ENCODE peak calls at places on chromosomes 6 and 20, in ten cellular contexts. One of them, this sample, is unnamed.

GRCh38 chr20:58891686-58892125 is 39.2 kb downstream of the GNAS start:
- DNase-seq in neural progenitor cell: peak; percentile 84
- DNase-seq in CD8-positive, alpha-beta T cell: peak; percentile 68
- DNase-seq in left ventricle myocardium inferior: peak; percentile 29
- DNase-seq in right cardiac atrium: peak; percentile 38
- DNase-seq in astrocyte of the spinal cord: no peak
- DNase-seq in psoas muscle: peak; percentile 53
- DNase-seq in thoracic aorta: no peak
- DNase-seq in choroid plexus epithelial cell: peak; percentile 51
- DNase-seq in naive thymus-derived CD4-positive, alpha-beta T cell: no peak
- DNase-seq in this sample: peak; percentile 89

GRCh38 chr20:62215020-62215990 is 4.8 kb downstream of the HRH3 start:
- DNase-seq in right cardiac atrium: no peak
- DNase-seq in neural progenitor cell: no peak
- DNase-seq in astrocyte of the spinal cord: no peak
- DNase-seq in CD8-positive, alpha-beta T cell: no peak
- DNase-seq in naive thymus-derived CD4-positive, alpha-beta T cell: no peak
- DNase-seq in left ventricle myocardium inferior: no peak
- DNase-seq in psoas muscle: no peak
- DNase-seq in choroid plexus epithelial cell: no peak
- DNase-seq in thoracic aorta: no peak
- DNase-seq in this sample: no peak

GRCh38 chr20:50335105-50335504 is 144.5 kb downstream of the CEBPB start:
- DNase-seq in CD8-positive, alpha-beta T cell: no peak
- DNase-seq in right cardiac atrium: no peak
- DNase-seq in thoracic aorta: no peak
- DNase-seq in naive thymus-derived CD4-positive, alpha-beta T cell: no peak
- DNase-seq in choroid plexus epithelial cell: peak; percentile 64
- DNase-seq in neural progenitor cell: peak; percentile 71
- DNase-seq in left ventricle myocardium inferior: no peak
- DNase-seq in psoas muscle: no peak
- DNase-seq in astrocyte of the spinal cord: no peak
- DNase-seq in this sample: peak; percentile 84

GRCh38 chr20:54237544-54237943 is 29.7 kb downstream of the PFDN4 start:
- DNase-seq in naive thymus-derived CD4-positive, alpha-beta T cell: no peak
- DNase-seq in psoas muscle: no peak
- DNase-seq in CD8-positive, alpha-beta T cell: no peak
- DNase-seq in left ventricle myocardium inferior: no peak
- DNase-seq in astrocyte of the spinal cord: no peak
- DNase-seq in choroid plexus epithelial cell: no peak
- DNase-seq in neural progenitor cell: no peak
- DNase-seq in right cardiac atrium: no peak
- DNase-seq in thoracic aorta: no peak
- DNase-seq in this sample: no peak

GRCh38 chr6:125927761-125928160 is 28.8 kb upstream of the HINT3 start:
- DNase-seq in right cardiac atrium: no peak
- DNase-seq in left ventricle myocardium inferior: no peak
- DNase-seq in thoracic aorta: no peak
- DNase-seq in CD8-positive, alpha-beta T cell: no peak
- DNase-seq in astrocyte of the spinal cord: no peak
- DNase-seq in naive thymus-derived CD4-positive, alpha-beta T cell: no peak
- DNase-seq in psoas muscle: no peak
- DNase-seq in choroid plexus epithelial cell: no peak
- DNase-seq in neural progenitor cell: no peak
- DNase-seq in this sample: no peak

GRCh38 chr6:38065734-38066133 is 246.2 kb downstream of the ZFAND3 start:
- DNase-seq in psoas muscle: no peak
- DNase-seq in thoracic aorta: no peak
- DNase-seq in choroid plexus epithelial cell: no peak
- DNase-seq in naive thymus-derived CD4-positive, alpha-beta T cell: no peak
- DNase-seq in left ventricle myocardium inferior: no peak
- DNase-seq in right cardiac atrium: no peak
- DNase-seq in astrocyte of the spinal cord: no peak
- DNase-seq in neural progenitor cell: no peak
- DNase-seq in CD8-positive, alpha-beta T cell: no peak
- DNase-seq in this sample: no peak

GRCh38 chr6:37615564-37616340 is 81.9 kb downstream of the MDGA1 start:
- DNase-seq in astrocyte of the spinal cord: peak; percentile 84
- DNase-seq in psoas muscle: no peak
- DNase-seq in right cardiac atrium: no peak
- DNase-seq in choroid plexus epithelial cell: peak; percentile 81
- DNase-seq in neural progenitor cell: no peak
- DNase-seq in naive thymus-derived CD4-positive, alpha-beta T cell: no peak
- DNase-seq in CD8-positive, alpha-beta T cell: no peak
- DNase-seq in thoracic aorta: no peak
- DNase-seq in left ventricle myocardium inferior: no peak
- DNase-seq in this sample: no peak

GRCh38 chr6:168711049-168711640 is 270.2 kb downstream of the SMOC2 start:
- DNase-seq in astrocyte of the spinal cord: no peak
- DNase-seq in psoas muscle: no peak
- DNase-seq in CD8-positive, alpha-beta T cell: no peak
- DNase-seq in thoracic aorta: no peak
- DNase-seq in choroid plexus epithelial cell: peak; percentile 15
- DNase-seq in neural progenitor cell: no peak
- DNase-seq in right cardiac atrium: no peak
- DNase-seq in left ventricle myocardium inferior: no peak
- DNase-seq in naive thymus-derived CD4-positive, alpha-beta T cell: no peak
- DNase-seq in this sample: peak; percentile 57

DNA sequence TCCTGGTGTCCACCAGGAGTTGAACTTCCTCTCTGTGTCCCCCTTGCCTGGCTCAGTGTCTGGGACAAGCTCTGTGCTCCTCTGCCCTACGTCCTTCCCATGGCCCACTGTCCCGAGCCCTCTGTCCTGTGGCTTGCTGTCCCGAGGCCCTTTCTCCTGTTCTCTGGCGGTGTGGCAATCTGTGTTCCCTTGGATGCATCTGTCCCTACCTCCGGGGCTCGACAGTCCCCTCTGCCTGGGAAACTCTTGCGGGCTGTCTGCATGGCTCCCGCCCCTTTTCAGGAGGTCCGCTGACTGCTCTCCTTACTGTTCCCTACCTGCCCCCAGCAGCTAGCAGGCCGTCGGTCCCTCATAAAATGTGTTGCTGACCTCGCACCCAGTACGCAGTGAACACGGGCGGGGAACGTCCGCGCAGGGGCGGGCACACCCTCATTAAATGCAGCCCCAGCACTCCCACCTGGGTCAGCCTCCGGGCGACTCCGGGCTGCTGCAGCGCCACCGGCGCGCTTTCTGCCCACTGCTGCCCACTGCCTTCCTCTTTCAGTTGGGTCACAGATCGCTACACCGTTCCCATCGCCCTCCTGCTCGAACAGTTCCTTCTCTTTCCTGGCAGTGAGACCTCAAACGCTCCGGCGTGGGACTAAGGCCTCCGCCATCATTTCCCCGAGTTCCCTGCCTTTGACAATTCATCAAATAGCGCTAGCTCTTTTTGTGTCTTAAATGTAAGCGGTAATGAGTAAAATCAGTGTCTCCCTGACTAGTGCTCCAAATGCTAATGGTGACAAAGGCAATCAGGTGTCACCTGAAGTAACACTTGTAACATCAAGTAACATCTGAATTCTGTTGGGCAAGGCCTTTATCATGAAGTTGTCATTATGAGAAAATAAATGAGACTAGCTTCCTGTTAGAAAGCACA is 60.5 kb downstream of the RSPH3 start:
- DNase-seq in naive thymus-derived CD4-positive, alpha-beta T cell: peak; percentile 16
- DNase-seq in right cardiac atrium: no peak
- DNase-seq in left ventricle myocardium inferior: no peak
- DNase-seq in neural progenitor cell: peak; percentile 21
- DNase-seq in astrocyte of the spinal cord: no peak
- DNase-seq in CD8-positive, alpha-beta T cell: no peak
- DNase-seq in thoracic aorta: no peak
- DNase-seq in choroid plexus epithelial cell: no peak
- DNase-seq in psoas muscle: no peak
- DNase-seq in this sample: peak; percentile 62
- H3K4me3 ChIP-seq in naive thymus-derived CD4-positive, alpha-beta T cell: peak overlapping the region; percentile 39
- H3K4me3 ChIP-seq in right cardiac atrium: no peak overlapping the region
- H3K4me3 ChIP-seq in left ventricle myocardium inferior: peak overlapping the region; percentile 49
- H3K4me3 ChIP-seq in neural progenitor cell: peak overlapping the region; percentile 19
- H3K4me3 ChIP-seq in astrocyte of the spinal cord: no peak overlapping the region
- H3K4me3 ChIP-seq in CD8-positive, alpha-beta T cell: peak overlapping the region; percentile 17
- H3K4me3 ChIP-seq in thoracic aorta: peak overlapping the region; percentile 55
- H3K4me3 ChIP-seq in choroid plexus epithelial cell: peak overlapping the region; percentile 42
- H3K4me3 ChIP-seq in psoas muscle: peak overlapping the region; percentile 36
- H3K4me3 ChIP-seq in this sample: peak overlapping the region; percentile 37

DNA sequence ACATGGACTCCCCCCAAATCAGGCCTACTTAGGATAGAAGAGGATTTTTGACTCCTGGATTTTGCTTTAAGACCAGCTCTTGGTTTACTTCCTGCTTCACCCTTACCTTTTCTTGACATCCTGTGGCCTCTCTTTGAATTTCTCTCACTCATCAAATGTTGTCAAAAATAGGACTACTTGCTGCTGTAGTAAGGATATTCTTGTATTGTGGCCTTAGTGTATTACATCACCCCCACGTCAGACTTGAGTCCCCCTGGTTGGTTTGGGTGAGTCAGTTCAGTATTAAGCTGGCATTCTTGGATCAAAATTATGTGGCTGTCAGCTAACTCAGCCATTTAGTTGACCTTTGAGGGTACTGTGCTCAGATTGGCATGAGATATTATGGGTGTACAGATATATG is 1.1 kb downstream of the TPX2 start:
- DNase-seq in astrocyte of the spinal cord: peak; percentile 58
- DNase-seq in thoracic aorta: no peak
- DNase-seq in CD8-positive, alpha-beta T cell: no peak
- DNase-seq in choroid plexus epithelial cell: peak; percentile 58
- DNase-seq in left ventricle myocardium inferior: no peak
- DNase-seq in naive thymus-derived CD4-positive, alpha-beta T cell: no peak
- DNase-seq in neural progenitor cell: peak; percentile 5
- DNase-seq in psoas muscle: no peak
- DNase-seq in right cardiac atrium: no peak
- DNase-seq in this sample: no peak
- H3K4me3 ChIP-seq in astrocyte of the spinal cord: peak overlapping the region; percentile 86
- H3K4me3 ChIP-seq in thoracic aorta: no peak overlapping the region
- H3K4me3 ChIP-seq in CD8-positive, alpha-beta T cell: no peak overlapping the region
- H3K4me3 ChIP-seq in choroid plexus epithelial cell: peak overlapping the region; percentile 76
- H3K4me3 ChIP-seq in left ventricle myocardium inferior: no peak overlapping the region
- H3K4me3 ChIP-seq in naive thymus-derived CD4-positive, alpha-beta T cell: no peak overlapping the region
- H3K4me3 ChIP-seq in neural progenitor cell: peak overlapping the region; percentile 92
- H3K4me3 ChIP-seq in psoas muscle: no peak overlapping the region
- H3K4me3 ChIP-seq in right cardiac atrium: no peak overlapping the region
- H3K4me3 ChIP-seq in this sample: peak overlapping the region; percentile 76

GRCh38 chr6:16698988-16699868 is 62.0 kb downstream of the ATXN1 start:
- DNase-seq in CD8-positive, alpha-beta T cell: no peak
- DNase-seq in naive thymus-derived CD4-positive, alpha-beta T cell: no peak
- DNase-seq in neural progenitor cell: no peak
- DNase-seq in thoracic aorta: no peak
- DNase-seq in right cardiac atrium: no peak
- DNase-seq in astrocyte of the spinal cord: peak; percentile 58
- DNase-seq in left ventricle myocardium inferior: no peak
- DNase-seq in psoas muscle: no peak
- DNase-seq in choroid plexus epithelial cell: peak; percentile 59
- DNase-seq in this sample: no peak
- H3K4me3 ChIP-seq in CD8-positive, alpha-beta T cell: no peak overlapping the region
- H3K4me3 ChIP-seq in naive thymus-derived CD4-positive, alpha-beta T cell: peak overlapping the region; percentile 44
- H3K4me3 ChIP-seq in neural progenitor cell: no peak overlapping the region
- H3K4me3 ChIP-seq in thoracic aorta: peak overlapping the region; percentile 67
- H3K4me3 ChIP-seq in right cardiac atrium: no peak overlapping the region
- H3K4me3 ChIP-seq in astrocyte of the spinal cord: no peak overlapping the region
- H3K4me3 ChIP-seq in left ventricle myocardium inferior: no peak overlapping the region
- H3K4me3 ChIP-seq in psoas muscle: no peak overlapping the region
- H3K4me3 ChIP-seq in choroid plexus epithelial cell: no peak overlapping the region
- H3K4me3 ChIP-seq in this sample: no peak overlapping the region

DNA sequence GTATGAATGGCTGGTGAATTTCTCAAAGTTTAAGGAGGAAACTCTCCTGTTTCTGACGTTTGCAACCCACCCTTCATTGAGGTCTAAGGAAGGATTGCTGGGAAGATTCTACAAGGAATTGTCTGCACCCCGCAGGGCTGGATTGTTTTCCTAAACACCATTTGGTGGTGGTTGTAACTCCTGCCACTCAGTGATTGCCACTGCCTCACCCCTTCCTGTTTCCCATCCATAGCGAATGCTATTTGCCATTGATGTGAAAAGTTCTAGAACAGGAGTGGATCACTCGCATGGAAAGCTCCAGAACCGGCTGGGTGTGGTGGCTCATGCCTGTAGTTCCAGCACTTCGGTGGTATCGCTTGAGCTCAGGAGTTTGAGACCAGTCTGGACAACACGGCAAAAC is 8.7 kb upstream of the DSP start:
- DNase-seq in CD8-positive, alpha-beta T cell: no peak
- DNase-seq in left ventricle myocardium inferior: no peak
- DNase-seq in choroid plexus epithelial cell: no peak
- DNase-seq in right cardiac atrium: no peak
- DNase-seq in neural progenitor cell: peak; percentile 47
- DNase-seq in thoracic aorta: no peak
- DNase-seq in naive thymus-derived CD4-positive, alpha-beta T cell: no peak
- DNase-seq in astrocyte of the spinal cord: no peak
- DNase-seq in psoas muscle: no peak
- DNase-seq in this sample: peak; percentile 49
- H3K4me3 ChIP-seq in CD8-positive, alpha-beta T cell: no peak overlapping the region
- H3K4me3 ChIP-seq in left ventricle myocardium inferior: no peak overlapping the region
- H3K4me3 ChIP-seq in choroid plexus epithelial cell: no peak overlapping the region
- H3K4me3 ChIP-seq in right cardiac atrium: no peak overlapping the region
- H3K4me3 ChIP-seq in neural progenitor cell: no peak overlapping the region
- H3K4me3 ChIP-seq in thoracic aorta: no peak overlapping the region
- H3K4me3 ChIP-seq in naive thymus-derived CD4-positive, alpha-beta T cell: no peak overlapping the region
- H3K4me3 ChIP-seq in astrocyte of the spinal cord: no peak overlapping the region
- H3K4me3 ChIP-seq in psoas muscle: no peak overlapping the region
- H3K4me3 ChIP-seq in this sample: no peak overlapping the region

GRCh38 chr20:10635476-10636208 is 38.2 kb downstream of the JAG1 start:
- DNase-seq in naive thymus-derived CD4-positive, alpha-beta T cell: no peak
- DNase-seq in left ventricle myocardium inferior: no peak
- DNase-seq in astrocyte of the spinal cord: no peak
- DNase-seq in CD8-positive, alpha-beta T cell: no peak
- DNase-seq in right cardiac atrium: no peak
- DNase-seq in choroid plexus epithelial cell: peak; percentile 55
- DNase-seq in neural progenitor cell: no peak
- DNase-seq in psoas muscle: no peak
- DNase-seq in thoracic aorta: no peak
- DNase-seq in this sample: no peak

GRCh38 chr20:10634190-10634589 is 39.6 kb downstream of the JAG1 start:
- DNase-seq in astrocyte of the spinal cord: no peak
- DNase-seq in neural progenitor cell: no peak
- DNase-seq in naive thymus-derived CD4-positive, alpha-beta T cell: no peak
- DNase-seq in left ventricle myocardium inferior: no peak
- DNase-seq in psoas muscle: no peak
- DNase-seq in CD8-positive, alpha-beta T cell: no peak
- DNase-seq in thoracic aorta: no peak
- DNase-seq in right cardiac atrium: no peak
- DNase-seq in choroid plexus epithelial cell: no peak
- DNase-seq in this sample: no peak

GRCh38 chr20:10633708-10634107 is 40.1 kb downstream of the JAG1 start:
- DNase-seq in choroid plexus epithelial cell: no peak
- DNase-seq in left ventricle myocardium inferior: no peak
- DNase-seq in thoracic aorta: no peak
- DNase-seq in naive thymus-derived CD4-positive, alpha-beta T cell: peak; percentile 44
- DNase-seq in right cardiac atrium: no peak
- DNase-seq in CD8-positive, alpha-beta T cell: no peak
- DNase-seq in psoas muscle: no peak
- DNase-seq in neural progenitor cell: no peak
- DNase-seq in astrocyte of the spinal cord: no peak
- DNase-seq in this sample: no peak

GRCh38 chr20:10636326-10636818 is 37.4 kb downstream of the JAG1 start:
- DNase-seq in left ventricle myocardium inferior: no peak
- DNase-seq in CD8-positive, alpha-beta T cell: no peak
- DNase-seq in thoracic aorta: no peak
- DNase-seq in choroid plexus epithelial cell: peak; percentile 91
- DNase-seq in naive thymus-derived CD4-positive, alpha-beta T cell: no peak
- DNase-seq in neural progenitor cell: no peak
- DNase-seq in psoas muscle: no peak
- DNase-seq in right cardiac atrium: no peak
- DNase-seq in astrocyte of the spinal cord: peak; percentile 78
- DNase-seq in this sample: no peak

GRCh38 chr20:10634683-10635411 is 39.0 kb downstream of the JAG1 start:
- DNase-seq in naive thymus-derived CD4-positive, alpha-beta T cell: no peak
- DNase-seq in choroid plexus epithelial cell: peak; percentile 93
- DNase-seq in CD8-positive, alpha-beta T cell: no peak
- DNase-seq in right cardiac atrium: no peak
- DNase-seq in psoas muscle: no peak
- DNase-seq in neural progenitor cell: no peak
- DNase-seq in thoracic aorta: no peak
- DNase-seq in left ventricle myocardium inferior: no peak
- DNase-seq in astrocyte of the spinal cord: peak; percentile 92
- DNase-seq in this sample: no peak
- H3K4me3 ChIP-seq in naive thymus-derived CD4-positive, alpha-beta T cell: no peak overlapping the region
- H3K4me3 ChIP-seq in choroid plexus epithelial cell: no peak overlapping the region
- H3K4me3 ChIP-seq in CD8-positive, alpha-beta T cell: no peak overlapping the region
- H3K4me3 ChIP-seq in right cardiac atrium: no peak overlapping the region
- H3K4me3 ChIP-seq in psoas muscle: no peak overlapping the region
- H3K4me3 ChIP-seq in neural progenitor cell: no peak overlapping the region
- H3K4me3 ChIP-seq in thoracic aorta: peak overlapping the region; percentile 23
- H3K4me3 ChIP-seq in left ventricle myocardium inferior: no peak overlapping the region
- H3K4me3 ChIP-seq in astrocyte of the spinal cord: no peak overlapping the region
- H3K4me3 ChIP-seq in this sample: no peak overlapping the region

This sample was measured in H7.